ENCODE peak calls at places on chromosomes 12 and 14, in seven cellular contexts. One of them, this sample, is unnamed.

GRCh38 chr12:62719027-62719426 is 215.9 kb downstream of the PPM1H start:
- DNase-seq in brain microvascular endothelial cell: no peak
- DNase-seq in PC-3: no peak
- DNase-seq in HepG2: no peak
- DNase-seq in HFF-Myc: no peak
- DNase-seq in B cell: no peak
- DNase-seq in endothelial cell: no peak
- DNase-seq in this sample: no peak

GRCh38 chr12:3928538-3929220 is 55.5 kb upstream of the PARP11 start:
- DNase-seq in brain microvascular endothelial cell: no peak
- DNase-seq in PC-3: no peak
- DNase-seq in HepG2: no peak
- DNase-seq in HFF-Myc: peak; percentile 10
- DNase-seq in B cell: no peak
- DNase-seq in endothelial cell: peak; percentile 32
- DNase-seq in this sample: no peak

GRCh38 chr12:102959391-102959790 is 1.9 kb downstream of the ASCL1 start:
- DNase-seq in brain microvascular endothelial cell: no peak
- DNase-seq in PC-3: no peak
- DNase-seq in HepG2: no peak
- DNase-seq in HFF-Myc: no peak
- DNase-seq in B cell: no peak
- DNase-seq in endothelial cell: no peak
- DNase-seq in this sample: no peak

GRCh38 chr14:53495846-53496343 is 342.8 kb upstream of the DDHD1 start:
- DNase-seq in brain microvascular endothelial cell: no peak
- DNase-seq in PC-3: no peak
- DNase-seq in HepG2: no peak
- DNase-seq in HFF-Myc: no peak
- DNase-seq in B cell: no peak
- DNase-seq in endothelial cell: no peak
- DNase-seq in this sample: no peak

GRCh38 chr12:69484428-69484827 is 14.2 kb downstream of the FRS2 start:
- DNase-seq in brain microvascular endothelial cell: no peak
- DNase-seq in PC-3: no peak
- DNase-seq in HepG2: peak; percentile 12
- DNase-seq in HFF-Myc: no peak
- DNase-seq in B cell: no peak
- DNase-seq in endothelial cell: no peak
- DNase-seq in this sample: no peak

GRCh38 chr14:60722836-60723217 is 1.3 kb downstream of the SIX4 start:
- DNase-seq in brain microvascular endothelial cell: no peak
- DNase-seq in PC-3: no peak
- DNase-seq in HepG2: no peak
- DNase-seq in HFF-Myc: no peak
- DNase-seq in B cell: no peak
- DNase-seq in endothelial cell: no peak
- DNase-seq in this sample: no peak

GRCh38 chr14:100132903-100133510 is 26.4 kb downstream of the DEGS2 start:
- DNase-seq in brain microvascular endothelial cell: no peak
- DNase-seq in PC-3: no peak
- DNase-seq in HepG2: no peak
- DNase-seq in HFF-Myc: peak; percentile 44
- DNase-seq in B cell: no peak
- DNase-seq in endothelial cell: no peak
- DNase-seq in this sample: no peak

GRCh38 chr14:90373887-90374286 is 22.9 kb upstream of the CALM1 start:
- DNase-seq in brain microvascular endothelial cell: no peak
- DNase-seq in PC-3: peak; percentile 67
- DNase-seq in HepG2: no peak
- DNase-seq in HFF-Myc: no peak
- DNase-seq in B cell: no peak
- DNase-seq in endothelial cell: no peak
- DNase-seq in this sample: no peak

GRCh38 chr14:56494167-56494566 is 85.4 kb upstream of the TMEM260 start:
- DNase-seq in brain microvascular endothelial cell: no peak
- DNase-seq in PC-3: no peak
- DNase-seq in HepG2: no peak
- DNase-seq in HFF-Myc: no peak
- DNase-seq in B cell: no peak
- DNase-seq in endothelial cell: no peak
- DNase-seq in this sample: no peak

GRCh38 chr12:124727244-124727673 is 136.4 kb downstream of the SCARB1 start:
- DNase-seq in brain microvascular endothelial cell: no peak
- DNase-seq in PC-3: peak; percentile 95
- DNase-seq in HepG2: peak; percentile 67
- DNase-seq in HFF-Myc: no peak
- DNase-seq in B cell: peak; percentile 49
- DNase-seq in endothelial cell: no peak
- DNase-seq in this sample: no peak

GRCh38 chr12:41174602-41175001 is 13.5 kb upstream of the PDZRN4 start:
- DNase-seq in brain microvascular endothelial cell: no peak
- DNase-seq in PC-3: no peak
- DNase-seq in HepG2: no peak
- DNase-seq in HFF-Myc: no peak
- DNase-seq in B cell: no peak
- DNase-seq in endothelial cell: no peak
- DNase-seq in this sample: no peak

GRCh38 chr12:130796985-130797686 is 41.9 kb downstream of the STX2 start:
- DNase-seq in brain microvascular endothelial cell: no peak
- DNase-seq in PC-3: no peak
- DNase-seq in HepG2: no peak
- DNase-seq in HFF-Myc: no peak
- DNase-seq in B cell: no peak
- DNase-seq in endothelial cell: no peak
- DNase-seq in this sample: no peak

GRCh38 chr12:93202688-93203087 is 175.0 kb upstream of the NUDT4 start:
- DNase-seq in brain microvascular endothelial cell: no peak
- DNase-seq in PC-3: no peak
- DNase-seq in HepG2: no peak
- DNase-seq in HFF-Myc: no peak
- DNase-seq in B cell: no peak
- DNase-seq in endothelial cell: no peak
- DNase-seq in this sample: no peak

GRCh38 chr12:6791931-6792520 is 2.7 kb downstream of the CD4 start:
- DNase-seq in brain microvascular endothelial cell: no peak
- DNase-seq in PC-3: no peak
- DNase-seq in HepG2: no peak
- DNase-seq in HFF-Myc: no peak
- DNase-seq in B cell: no peak
- DNase-seq in endothelial cell: no peak
- DNase-seq in this sample: no peak

GRCh38 chr14:87109271-87109670 is 883.7 kb downstream of the GALC start:
- DNase-seq in brain microvascular endothelial cell: no peak
- DNase-seq in PC-3: no peak
- DNase-seq in HepG2: no peak
- DNase-seq in HFF-Myc: no peak
- DNase-seq in B cell: no peak
- DNase-seq in endothelial cell: no peak
- DNase-seq in this sample: no peak

GRCh38 chr12:116498471-116498870 is 60.7 kb upstream of the MAP1LC3B2 start:
- DNase-seq in brain microvascular endothelial cell: no peak
- DNase-seq in PC-3: peak; percentile 72
- DNase-seq in HepG2: no peak
- DNase-seq in HFF-Myc: peak; percentile 24
- DNase-seq in B cell: no peak
- DNase-seq in endothelial cell: no peak
- DNase-seq in this sample: no peak

GRCh38 chr12:51913071-51914033 is 6.0 kb downstream of the ACVRL1 start:
- DNase-seq in brain microvascular endothelial cell: no peak
- DNase-seq in PC-3: no peak
- DNase-seq in HepG2: no peak
- DNase-seq in HFF-Myc: no peak
- DNase-seq in B cell: no peak
- DNase-seq in endothelial cell: no peak
- DNase-seq in this sample: peak; percentile 86
- TF ChIP-seq CTCF in brain microvascular endothelial cell: peak; percentile 31
- TF ChIP-seq CTCF in PC-3: peak; percentile 35
- TF ChIP-seq CTCF in HepG2: peak; percentile 30
- TF ChIP-seq CTCF in HFF-Myc: peak; percentile 10
- TF ChIP-seq CTCF in B cell: no peak
- TF ChIP-seq CTCF in endothelial cell: no peak
- TF ChIP-seq CTCF in this sample: no peak

GRCh38 chr12:77560714-77561113 is 270.0 kb upstream of the NAV3 start:
- DNase-seq in brain microvascular endothelial cell: no peak
- DNase-seq in PC-3: no peak
- DNase-seq in HepG2: peak; percentile 1
- DNase-seq in HFF-Myc: no peak
- DNase-seq in B cell: no peak
- DNase-seq in endothelial cell: no peak
- DNase-seq in this sample: no peak
- TF ChIP-seq CTCF in brain microvascular endothelial cell: no peak
- TF ChIP-seq CTCF in PC-3: no peak
- TF ChIP-seq CTCF in HepG2: no peak
- TF ChIP-seq CTCF in HFF-Myc: no peak
- TF ChIP-seq CTCF in B cell: no peak
- TF ChIP-seq CTCF in endothelial cell: no peak
- TF ChIP-seq CTCF in this sample: no peak

GRCh38 chr14:35985504-35986218 is 159.5 kb downstream of the BRMS1L start:
- DNase-seq in brain microvascular endothelial cell: no peak
- DNase-seq in PC-3: no peak
- DNase-seq in HepG2: no peak
- DNase-seq in HFF-Myc: no peak
- DNase-seq in B cell: no peak
- DNase-seq in endothelial cell: no peak
- DNase-seq in this sample: no peak
- TF ChIP-seq CTCF in brain microvascular endothelial cell: no peak
- TF ChIP-seq CTCF in PC-3: no peak
- TF ChIP-seq CTCF in HepG2: no peak
- TF ChIP-seq CTCF in HFF-Myc: peak; percentile 22
- TF ChIP-seq CTCF in B cell: no peak
- TF ChIP-seq CTCF in endothelial cell: no peak
- TF ChIP-seq CTCF in this sample: no peak

DNA sequence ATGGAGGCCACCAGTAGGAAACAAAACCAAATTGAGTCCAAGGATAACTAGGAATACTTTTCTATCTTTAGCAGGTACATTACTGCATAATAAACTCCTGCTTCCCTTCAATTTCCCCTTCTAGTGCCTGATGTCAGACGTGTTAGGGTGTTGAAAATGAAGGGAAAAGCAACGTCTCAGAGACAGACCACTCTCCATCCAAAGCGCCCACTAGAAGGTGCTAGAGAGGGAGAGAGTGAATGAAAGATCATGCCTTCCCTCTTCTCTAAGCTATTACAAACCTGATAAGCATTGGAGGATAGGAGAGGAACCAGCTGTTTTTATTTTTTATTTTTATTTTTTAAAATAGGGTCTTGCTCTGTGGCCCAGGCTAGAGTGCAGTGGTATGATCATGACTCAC is 64.1 kb downstream of the ZNF641 start:
- DNase-seq in brain microvascular endothelial cell: peak; percentile 11
- DNase-seq in PC-3: peak; percentile 16
- DNase-seq in HepG2: peak; percentile 10
- DNase-seq in HFF-Myc: no peak
- DNase-seq in B cell: no peak
- DNase-seq in endothelial cell: peak; percentile 12
- DNase-seq in this sample: no peak
- TF ChIP-seq CTCF in brain microvascular endothelial cell: peak; percentile 67
- TF ChIP-seq CTCF in PC-3: peak; percentile 55
- TF ChIP-seq CTCF in HepG2: peak; percentile 46
- TF ChIP-seq CTCF in HFF-Myc: peak; percentile 60
- TF ChIP-seq CTCF in B cell: peak; percentile 30
- TF ChIP-seq CTCF in endothelial cell: no peak
- TF ChIP-seq CTCF in this sample: no peak

GRCh38 chr12:14185441-14186192 is 179.9 kb upstream of the ATF7IP start:
- DNase-seq in brain microvascular endothelial cell: peak; percentile 41
- DNase-seq in PC-3: peak; percentile 63
- DNase-seq in HepG2: peak; percentile 26
- DNase-seq in HFF-Myc: peak; percentile 22
- DNase-seq in B cell: peak; percentile 47
- DNase-seq in endothelial cell: peak; percentile 48
- DNase-seq in this sample: no peak

GRCh38 chr12:14188761-14189160 is 176.7 kb upstream of the ATF7IP start:
- DNase-seq in brain microvascular endothelial cell: no peak
- DNase-seq in PC-3: no peak
- DNase-seq in HepG2: no peak
- DNase-seq in HFF-Myc: no peak
- DNase-seq in B cell: no peak
- DNase-seq in endothelial cell: no peak
- DNase-seq in this sample: no peak

GRCh38 chr12:14190694-14191093 is 174.8 kb upstream of the ATF7IP start:
- DNase-seq in brain microvascular endothelial cell: no peak
- DNase-seq in PC-3: no peak
- DNase-seq in HepG2: no peak
- DNase-seq in HFF-Myc: no peak
- DNase-seq in B cell: no peak
- DNase-seq in endothelial cell: no peak
- DNase-seq in this sample: no peak

GRCh38 chr12:14187966-14188365 is 177.5 kb upstream of the ATF7IP start:
- DNase-seq in brain microvascular endothelial cell: no peak
- DNase-seq in PC-3: no peak
- DNase-seq in HepG2: no peak
- DNase-seq in HFF-Myc: no peak
- DNase-seq in B cell: no peak
- DNase-seq in endothelial cell: no peak
- DNase-seq in this sample: no peak

DNA sequence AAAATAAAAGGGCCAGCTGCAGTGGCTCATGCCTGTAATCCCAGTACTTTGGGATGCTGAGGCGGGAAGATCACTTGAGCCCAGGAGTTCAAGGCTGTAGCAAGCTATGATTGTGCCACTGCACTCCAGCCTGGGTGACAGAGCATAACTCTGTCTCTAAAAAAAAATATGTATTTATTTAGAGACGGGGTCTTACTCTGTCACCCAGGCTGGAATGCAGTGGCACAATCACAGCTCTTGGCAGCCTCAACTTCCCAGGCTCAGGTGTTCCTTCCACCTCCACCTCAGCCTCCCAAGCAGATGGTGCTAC is 179.3 kb upstream of the ATF7IP start:
- DNase-seq in brain microvascular endothelial cell: no peak
- DNase-seq in PC-3: no peak
- DNase-seq in HepG2: no peak
- DNase-seq in HFF-Myc: no peak
- DNase-seq in B cell: no peak
- DNase-seq in endothelial cell: no peak
- DNase-seq in this sample: no peak
- TF ChIP-seq CTCF in brain microvascular endothelial cell: no peak
- TF ChIP-seq CTCF in PC-3: no peak
- TF ChIP-seq CTCF in HepG2: no peak
- TF ChIP-seq CTCF in HFF-Myc: no peak
- TF ChIP-seq CTCF in B cell: peak; percentile 47
- TF ChIP-seq CTCF in endothelial cell: no peak
- TF ChIP-seq CTCF in this sample: no peak

DNA sequence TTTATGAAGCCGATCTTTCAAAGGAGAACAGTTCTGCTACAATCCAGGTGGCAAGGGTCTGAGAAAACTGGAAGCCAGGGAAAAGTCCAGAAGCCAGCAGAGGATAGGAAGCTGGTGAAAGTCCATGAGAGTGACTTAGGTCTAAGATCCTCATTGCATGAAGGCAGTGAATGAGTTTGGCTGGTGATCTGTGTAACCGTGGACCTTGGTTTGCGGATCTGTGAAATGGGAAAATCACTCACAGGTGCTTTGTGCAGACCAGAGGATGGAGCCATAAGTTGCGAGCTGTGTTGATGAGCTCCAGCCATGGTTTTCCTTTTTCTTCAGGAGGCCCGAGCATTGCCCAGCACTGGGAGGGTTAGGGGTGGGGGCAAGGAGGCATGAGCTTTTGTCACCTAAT is 20.1 kb upstream of the SERPINA6 start:
- DNase-seq in brain microvascular endothelial cell: no peak
- DNase-seq in PC-3: no peak
- DNase-seq in HepG2: no peak
- DNase-seq in HFF-Myc: no peak
- DNase-seq in B cell: no peak
- DNase-seq in endothelial cell: no peak
- DNase-seq in this sample: no peak
- TF ChIP-seq CTCF in brain microvascular endothelial cell: no peak
- TF ChIP-seq CTCF in PC-3: no peak
- TF ChIP-seq CTCF in HepG2: no peak
- TF ChIP-seq CTCF in HFF-Myc: no peak
- TF ChIP-seq CTCF in B cell: no peak
- TF ChIP-seq CTCF in endothelial cell: no peak
- TF ChIP-seq CTCF in this sample: no peak

This sample was measured in vagina.